ENCODE peak calls at places on chromosomes 7 and 10, in five cellular contexts. One of them, this sample, is unnamed.

GRCh38 chr7:54705436-54705835 is 53.6 kb downstream of the SEC61G start:
- DNase-seq in activated CD4-positive, alpha-beta T cell treated with anti-CD3 and anti-CD28 coated beads, Interleukin-2, amount 50 U/mL, for 1 hour: no peak
- DNase-seq in gastrocnemius medialis: no peak
- DNase-seq in HuH-7: no peak
- DNase-seq in H4: peak
- DNase-seq in this sample: no peak

GRCh38 chr7:155961241-155962190 is 149.3 kb upstream of the SHH start:
- DNase-seq in activated CD4-positive, alpha-beta T cell treated with anti-CD3 and anti-CD28 coated beads, Interleukin-2, amount 50 U/mL, for 1 hour: no peak
- DNase-seq in gastrocnemius medialis: no peak
- DNase-seq in HuH-7: no peak
- DNase-seq in H4: peak
- DNase-seq in this sample: no peak

GRCh38 chr7:135349746-135350145 is 116.1 kb downstream of the STRA8 start:
- DNase-seq in activated CD4-positive, alpha-beta T cell treated with anti-CD3 and anti-CD28 coated beads, Interleukin-2, amount 50 U/mL, for 1 hour: no peak
- DNase-seq in gastrocnemius medialis: no peak
- DNase-seq in HuH-7: no peak
- DNase-seq in H4: no peak
- DNase-seq in this sample: no peak

GRCh38 chr7:25951414-25952276 is 200.4 kb upstream of the NFE2L3 start:
- DNase-seq in activated CD4-positive, alpha-beta T cell treated with anti-CD3 and anti-CD28 coated beads, Interleukin-2, amount 50 U/mL, for 1 hour: no peak
- DNase-seq in gastrocnemius medialis: no peak
- DNase-seq in HuH-7: peak
- DNase-seq in H4: no peak
- DNase-seq in this sample: no peak

GRCh38 chr7:133804127-133804526 is 323.0 kb upstream of the LRGUK start:
- DNase-seq in activated CD4-positive, alpha-beta T cell treated with anti-CD3 and anti-CD28 coated beads, Interleukin-2, amount 50 U/mL, for 1 hour: no peak
- DNase-seq in gastrocnemius medialis: no peak
- DNase-seq in HuH-7: no peak
- DNase-seq in H4: no peak
- DNase-seq in this sample: no peak

GRCh38 chr7:105790996-105791395 is 85.4 kb downstream of the ATXN7L1 start:
- DNase-seq in activated CD4-positive, alpha-beta T cell treated with anti-CD3 and anti-CD28 coated beads, Interleukin-2, amount 50 U/mL, for 1 hour: no peak
- DNase-seq in gastrocnemius medialis: no peak
- DNase-seq in HuH-7: no peak
- DNase-seq in H4: no peak
- DNase-seq in this sample: no peak

GRCh38 chr7:5625938-5626337 is 155.5 kb downstream of the RNF216 start:
- DNase-seq in activated CD4-positive, alpha-beta T cell treated with anti-CD3 and anti-CD28 coated beads, Interleukin-2, amount 50 U/mL, for 1 hour: no peak
- DNase-seq in gastrocnemius medialis: no peak
- DNase-seq in HuH-7: no peak
- DNase-seq in H4: peak
- DNase-seq in this sample: no peak

GRCh38 chr10:72048450-72049124 is 39.8 kb downstream of the SPOCK2 start:
- DNase-seq in activated CD4-positive, alpha-beta T cell treated with anti-CD3 and anti-CD28 coated beads, Interleukin-2, amount 50 U/mL, for 1 hour: peak
- DNase-seq in gastrocnemius medialis: peak
- DNase-seq in HuH-7: peak
- DNase-seq in H4: peak
- DNase-seq in this sample: peak

GRCh38 chr7:80848841-80849240 is 70.0 kb downstream of the SEMA3C start:
- DNase-seq in activated CD4-positive, alpha-beta T cell treated with anti-CD3 and anti-CD28 coated beads, Interleukin-2, amount 50 U/mL, for 1 hour: no peak
- DNase-seq in gastrocnemius medialis: no peak
- DNase-seq in HuH-7: no peak
- DNase-seq in H4: no peak
- DNase-seq in this sample: no peak

GRCh38 chr7:199465-200249 is 7.3 kb downstream of the FAM20C start:
- DNase-seq in activated CD4-positive, alpha-beta T cell treated with anti-CD3 and anti-CD28 coated beads, Interleukin-2, amount 50 U/mL, for 1 hour: no peak
- DNase-seq in gastrocnemius medialis: peak
- DNase-seq in HuH-7: no peak
- DNase-seq in H4: no peak
- DNase-seq in this sample: no peak

GRCh38 chr10:6083523-6084475 is 5.0 kb upstream of the RBM17 start:
- DNase-seq in activated CD4-positive, alpha-beta T cell treated with anti-CD3 and anti-CD28 coated beads, Interleukin-2, amount 50 U/mL, for 1 hour: peak
- DNase-seq in gastrocnemius medialis: no peak
- DNase-seq in HuH-7: no peak
- DNase-seq in H4: no peak
- DNase-seq in this sample: peak

GRCh38 chr10:12897278-12897677 is 104.2 kb downstream of the CCDC3 start:
- DNase-seq in activated CD4-positive, alpha-beta T cell treated with anti-CD3 and anti-CD28 coated beads, Interleukin-2, amount 50 U/mL, for 1 hour: no peak
- DNase-seq in gastrocnemius medialis: no peak
- DNase-seq in HuH-7: no peak
- DNase-seq in H4: no peak
- DNase-seq in this sample: no peak

GRCh38 chr10:58531084-58531695 is 18.5 kb downstream of the BICC1 start:
- DNase-seq in activated CD4-positive, alpha-beta T cell treated with anti-CD3 and anti-CD28 coated beads, Interleukin-2, amount 50 U/mL, for 1 hour: peak
- DNase-seq in gastrocnemius medialis: peak
- DNase-seq in HuH-7: no peak
- DNase-seq in H4: peak
- DNase-seq in this sample: no peak